ENCODE peak calls at places on chromosome 6, in four cellular contexts. E, X, O and F are unnamed samples.
A peak's percentile ranks its signal among the peaks of the same experiment; 100 is the strongest.

GRCh38 chr6:43773050-43773956 is 3.3 kb downstream of the VEGFA start:
- DNase-seq in O (no peak), X (peak; percentile 79), E (peak; percentile 54), F (no peak)

GRCh38 chr6:85669735-85670194 is 27.1 kb upstream of the SYNCRIP start:
- DNase-seq in O (peak; percentile 27), E (peak; percentile 84), X (peak; percentile 81), F (peak; percentile 49)

GRCh38 chr6:33869826-33870423 is 66.1 kb upstream of the MLN start:
- DNase-seq in O (no peak), X (no peak), E (no peak), F (no peak)

GRCh38 chr6:37516076-37516919 is 16.6 kb upstream of the CCDC167 start:
- DNase-seq in E (no peak), O (peak; percentile 76), X (peak; percentile 41), F (peak; percentile 92)

GRCh38 chr6:81996414-81996813 is 243.9 kb upstream of the TENT5A start:
- DNase-seq in O (no peak), E (no peak), X (peak; percentile 86), F (no peak)

GRCh38 chr6:145247677-145248419 is 487.5 kb downstream of the EPM2A start:
- DNase-seq in X (peak; percentile 91), O (no peak), E (no peak), F (no peak)

GRCh38 chr6:169174516-169175359 is 78.9 kb downstream of the THBS2 start:
- DNase-seq in O (no peak), E (no peak), X (no peak), F (no peak)

GRCh38 chr6:166767191-166767590 is 140.1 kb upstream of the RPS6KA2 start:
- DNase-seq in E (no peak), X (no peak), O (no peak), F (no peak)

GRCh38 chr6:117327149-117328004 is 62.0 kb downstream of the VGLL2 start:
- DNase-seq in E (no peak), X (no peak), O (no peak), F (no peak)

GRCh38 chr6:51139841-51140462 is 321.3 kb downstream of the TFAP2B start:
- DNase-seq in O (no peak), X (no peak), E (no peak), F (no peak)

GRCh38 chr6:130526466-130526865 is 160.6 kb downstream of the TMEM200A start:
- DNase-seq in E (no peak), O (no peak), X (no peak), F (no peak)

GRCh38 chr6:127266892-127267741 is 453 bp downstream of the RNF146 start:
- DNase-seq in O (peak; percentile 34), X (peak; percentile 77), E (peak; percentile 59), F (peak; percentile 70)

GRCh38 chr6:166381381-166381732 is 1.4 kb downstream of the MPC1 start:
- DNase-seq in E (no peak), X (no peak), O (no peak), F (no peak)

GRCh38 chr6:24358219-24358821 is 461 bp upstream of the DCDC2 start:
- DNase-seq in X (no peak), O (no peak), E (no peak), F (no peak)

GRCh38 chr6:37123957-37124729 is 45.8 kb upstream of the PIM1 start:
- DNase-seq in X (no peak), O (no peak), E (no peak), F (no peak)

GRCh38 chr6:108920751-108921150 is 72.5 kb downstream of the ARMC2 start:
- DNase-seq in O (no peak), E (no peak), X (no peak), F (no peak)

GRCh38 chr6:123014835-123015234 is 18.8 kb downstream of the CLVS2 start:
- DNase-seq in X (no peak), O (no peak), E (no peak), F (no peak)

GRCh38 chr6:2554651-2555050 is 196.1 kb downstream of the MYLK4 start:
- DNase-seq in O (no peak), E (no peak), X (no peak), F (no peak)

GRCh38 chr6:90098025-90098474 is 198.6 kb downstream of the BACH2 start:
- DNase-seq in E (peak; percentile 65), O (no peak), X (peak; percentile 90), F (peak; percentile 58)

GRCh38 chr6:38943964-38944363 is 104.6 kb upstream of the GLP1R start:
- DNase-seq in E (no peak), O (no peak), X (no peak), F (no peak)

GRCh38 chr6:42742116-42742894 is 3.6 kb downstream of the TBCC start:
- DNase-seq in E (peak; percentile 79), O (no peak), X (peak; percentile 68), F (no peak)

GRCh38 chr6:85126448-85127178 is 323.3 kb upstream of the NT5E start:
- DNase-seq in O (no peak), X (peak; percentile 90), E (peak; percentile 45), F (no peak)

GRCh38 chr6:132082421-132082820 is 131.2 kb upstream of the CCN2 start:
- DNase-seq in O (no peak), E (no peak), X (peak; percentile 55), F (no peak)

GRCh38 chr6:78192057-78192456 is 539.2 kb downstream of the MEI4 start:
- DNase-seq in X (no peak), E (no peak), O (no peak), F (no peak)

GRCh38 chr6:37777272-37777736 is 42.2 kb upstream of the ZFAND3 start:
- DNase-seq in O (no peak), X (no peak), E (no peak), F (no peak)

GRCh38 chr6:80457044-80457933 is 350.8 kb downstream of the BCKDHB start:
- DNase-seq in E (no peak), X (peak; percentile 97), O (no peak), F (no peak)

GRCh38 chr6:157981395-157982296 is at the start of gene SYNJ2:
- DNase-seq in O (peak; percentile 72), X (peak; percentile 88), E (no peak), F (peak; percentile 88)

GRCh38 chr6:42101186-42101657 is 41.2 kb downstream of the C6orf132 start:
- DNase-seq in E (no peak), O (no peak), X (no peak), F (no peak)

GRCh38 chr6:12271997-12272396 is 18.2 kb upstream of the EDN1 start:
- DNase-seq in O (no peak), E (no peak), X (peak; percentile 23), F (no peak)

GRCh38 chr6:33319939-33320314 is 2.4 kb upstream of the ZBTB22 start:
- DNase-seq in O (no peak), E (no peak), X (no peak), F (no peak)

GRCh38 chr6:32182617-32183016 is 1.4 kb downstream of the AGER start:
- DNase-seq in X (no peak), O (no peak), E (no peak), F (no peak)

GRCh38 chr6:113160716-113161115 is 696.4 kb upstream of the MARCKS start:
- DNase-seq in E (no peak), X (no peak), O (no peak), F (no peak)

GRCh38 chr6:116511424-116512131 is at the start of gene CALHM5:
- DNase-seq in X (peak; percentile 93), O (no peak), E (no peak), F (no peak)

GRCh38 chr6:37906121-37906520 is 86.6 kb downstream of the ZFAND3 start:
- DNase-seq in E (no peak), O (no peak), X (no peak), F (no peak)

GRCh38 chr6:116737004-116737403 is 28.5 kb downstream of the FAM162B start:
- DNase-seq in O (no peak), E (no peak), X (no peak), F (no peak)

GRCh38 chr6:148287979-148288378 is 54.7 kb upstream of the SASH1 start:
- DNase-seq in E (no peak), O (no peak), X (no peak), F (no peak)

GRCh38 chr6:18211338-18211737 is 53.0 kb downstream of the DEK start:
- DNase-seq in E (no peak), X (no peak), O (no peak), F (no peak)